ENCODE peak calls at places on chromosomes 1 and 21, in nine cellular contexts. W is uterus; I is left ventricle myocardium inferior; C is A549; N is tibial artery; B is Peyer's patch; M is neural progenitor cell; R is SJSA1; V is CD8-positive, alpha-beta T cell. J is an unnamed sample.

GRCh38 chr1:60894121-60894520 is 188.2 kb upstream of the NFIA start:
- DNase-seq in R (no peak), M (peak; percentile 51), W (no peak), B (no peak), C (no peak), V (no peak), N (no peak), I (peak; percentile 24), J (no peak)

GRCh38 chr1:14300991-14301703 is 297.3 kb upstream of the KAZN start:
- DNase-seq in W (no peak), B (no peak), M (no peak), V (no peak), N (no peak), I (peak; percentile 61), C (no peak), R (no peak), J (no peak)

GRCh38 chr1:197453376-197454058 is 185.5 kb downstream of the CRB1 start:
- DNase-seq in R (no peak), N (no peak), M (no peak), V (no peak), I (no peak), W (no peak), C (no peak), B (no peak), J (no peak)

GRCh38 chr1:185074307-185074706 is 28.9 kb downstream of the RNF2 start:
- DNase-seq in C (no peak), M (no peak), V (no peak), R (no peak), B (no peak), N (no peak), I (no peak), W (no peak), J (no peak)

GRCh38 chr1:89149229-89149628 is 23.3 kb upstream of the GBP2 start:
- DNase-seq in N (no peak), W (peak; percentile 52), C (no peak), I (peak; percentile 25), M (peak; percentile 49), B (peak; percentile 53), R (no peak), V (no peak), J (no peak)

GRCh38 chr21:45383615-45384201 is 21.3 kb upstream of the COL18A1 start:
- DNase-seq in B (peak; percentile 40), M (no peak), R (no peak), N (peak; percentile 13), I (peak; percentile 12), C (no peak), V (no peak), W (peak; percentile 14), J (no peak)

GRCh38 chr1:98794196-98794886 is 132.8 kb downstream of the SNX7 start:
- DNase-seq in B (no peak), C (peak; percentile 21), V (peak; percentile 9), W (peak; percentile 14), R (no peak), N (peak; percentile 23), I (no peak), M (peak; percentile 72), J (peak; percentile 70)

GRCh38 chr1:62841587-62842169 is 57.7 kb downstream of the ATG4C start:
- DNase-seq in N (no peak), R (no peak), W (no peak), B (no peak), I (no peak), M (peak; percentile 67), C (peak; percentile 38), V (no peak), J (peak; percentile 32)

GRCh38 chr1:207811920-207812720 is 60.3 kb downstream of the CD46 start:
- DNase-seq in I (peak; percentile 70), C (peak; percentile 73), N (peak; percentile 83), B (peak; percentile 57), V (no peak), M (peak; percentile 32), W (no peak), R (no peak), J (no peak)

GRCh38 chr1:94852758-94853157 is 32.6 kb downstream of the SLC44A3 start:
- DNase-seq in B (no peak), W (no peak), M (no peak), I (no peak), R (no peak), N (no peak), V (no peak), C (no peak), J (no peak)

GRCh38 chr1:84855947-84856660 is 36.9 kb downstream of the LPAR3 start:
- DNase-seq in R (no peak), B (no peak), C (no peak), V (no peak), N (no peak), I (no peak), W (no peak), M (no peak), J (no peak)

GRCh38 chr1:11384170-11384554 is 94.8 kb upstream of the DISP3 start:
- DNase-seq in B (no peak), I (no peak), V (no peak), M (no peak), W (no peak), N (no peak), R (no peak), C (no peak), J (no peak)

GRCh38 chr1:165632152-165632469 is 1.1 kb downstream of the MGST3 start:
- DNase-seq in I (no peak), N (no peak), R (no peak), C (no peak), B (peak; percentile 62), W (no peak), M (peak; percentile 22), V (no peak), J (no peak)

GRCh38 chr1:170367615-170368014 is 164.4 kb upstream of the GORAB start:
- DNase-seq in C (no peak), B (no peak), V (no peak), M (no peak), I (no peak), W (no peak), R (no peak), N (no peak), J (no peak)

GRCh38 chr1:236638935-236639334 is 34.6 kb upstream of the HEATR1 start:
- DNase-seq in N (no peak), M (no peak), C (no peak), V (no peak), W (no peak), I (peak; percentile 18), R (no peak), B (no peak), J (no peak)

GRCh38 chr1:107277022-107277421 is 136.2 kb downstream of the NTNG1 start:
- DNase-seq in M (peak; percentile 74), N (no peak), R (no peak), V (no peak), I (no peak), C (no peak), B (no peak), W (peak; percentile 23), J (no peak)

GRCh38 chr1:17184822-17185484 is 20.0 kb upstream of the PADI1 start:
- DNase-seq in N (no peak), W (no peak), V (no peak), R (peak; percentile 28), I (no peak), M (no peak), B (no peak), C (no peak), J (no peak)

GRCh38 chr21:30306821-30307330 is 13.2 kb downstream of the KRTAP26-1 start:
- DNase-seq in W (no peak), I (no peak), V (no peak), M (no peak), C (no peak), R (no peak), N (no peak), B (no peak), J (no peak)

GRCh38 chr1:147083919-147084272 is 88.4 kb downstream of the PRKAB2 start:
- DNase-seq in M (no peak), I (no peak), R (no peak), V (no peak), C (no peak), N (no peak), B (no peak), W (no peak), J (no peak)

GRCh38 chr1:16212251-16212961 is at the start of gene ARHGEF19:
- DNase-seq in M (peak; percentile 54), V (no peak), I (no peak), C (no peak), N (no peak), W (no peak), B (no peak), R (no peak), J (no peak)

GRCh38 chr1:31600641-31601040 is 16.8 kb upstream of the HCRTR1 start:
- DNase-seq in R (no peak), W (no peak), B (no peak), C (no peak), N (no peak), M (no peak), V (no peak), I (no peak), J (no peak)
- H3K27ac ChIP-seq in R (no peak overlapping the region), W (no peak overlapping the region), B (no peak overlapping the region), C (no peak overlapping the region), N (no peak overlapping the region), M (no peak overlapping the region), V (no peak overlapping the region), I (no peak overlapping the region), J (no peak overlapping the region)

DNA sequence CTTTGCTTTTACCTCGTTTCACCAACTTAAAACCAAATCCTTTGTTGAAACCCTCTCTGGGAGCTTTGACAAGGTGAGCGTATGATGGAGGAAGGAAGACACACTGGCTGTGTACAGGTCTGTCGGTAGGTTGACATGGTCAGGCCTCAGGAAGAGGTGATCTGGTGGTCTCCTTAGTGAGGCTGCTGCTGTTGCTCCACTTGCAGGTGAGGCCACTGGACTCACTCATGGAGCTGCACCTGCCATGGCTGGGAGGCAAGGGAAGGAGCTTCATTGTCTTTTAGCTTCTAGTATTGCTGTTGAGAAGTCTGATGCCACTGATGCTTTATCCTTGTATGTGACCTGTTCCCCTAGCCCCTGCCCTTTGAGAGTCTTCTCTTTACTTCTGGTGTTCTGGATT is 35.7 kb downstream of the TENT5C start:
- DNase-seq in I (no peak), R (no peak), V (no peak), W (no peak), N (no peak), B (no peak), M (no peak), C (no peak), J (no peak)
- H3K4me1 ChIP-seq in I (no peaks in the 10 kb centered on the region), R (no peaks in the 10 kb centered on the region), V (peaks cover 9% of the 10 kb centered on the region), W (no peaks in the 10 kb centered on the region), N (no peaks in the 10 kb centered on the region), B (no peaks in the 10 kb centered on the region), M (no peaks in the 10 kb centered on the region), C (no peaks in the 10 kb centered on the region), J (peaks cover 20% of the 10 kb centered on the region)

GRCh38 chr1:111635324-111636009 is 15.9 kb downstream of the RAP1A start:
- DNase-seq in W (no peak), I (no peak), B (no peak), C (no peak), R (no peak), V (no peak), N (no peak), M (no peak), J (no peak)
- H3K4me3 ChIP-seq in W (no peak overlapping the region), I (no peak overlapping the region), B (no peak overlapping the region), C (no peak overlapping the region), R (no peak overlapping the region), V (no peak overlapping the region), N (no peak overlapping the region), M (no peak overlapping the region), J (no peak overlapping the region)

DNA sequence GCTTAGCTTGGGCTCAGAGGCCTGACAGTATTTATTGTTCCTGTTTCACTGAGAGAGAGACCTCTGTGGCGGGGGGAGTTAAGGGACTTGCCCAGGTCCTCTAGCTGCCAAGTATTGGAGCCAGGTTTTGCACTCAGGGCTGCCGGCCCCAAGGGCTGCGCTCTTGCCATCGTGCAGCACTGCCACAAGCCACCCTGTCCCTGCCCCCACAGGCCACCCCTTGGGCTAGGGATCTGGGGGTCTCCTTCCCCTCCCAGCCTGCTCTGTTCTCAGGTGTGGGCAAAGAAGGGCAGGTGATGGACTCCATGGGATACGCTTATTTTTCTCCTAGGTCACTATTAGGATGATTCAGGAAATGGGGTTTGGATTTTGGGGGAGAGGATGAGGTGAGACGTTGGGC is 8.7 kb downstream of the KIAA1614 start:
- DNase-seq in M (no peak), R (no peak), W (no peak), B (no peak), V (no peak), N (no peak), I (no peak), C (no peak), J (no peak)
- H3K27ac ChIP-seq in M (no peak overlapping the region), R (no peak overlapping the region), W (no peak overlapping the region), B (no peak overlapping the region), V (no peak overlapping the region), N (no peak overlapping the region), I (no peak overlapping the region), C (no peak overlapping the region), J (no peak overlapping the region)

J was measured in CD4-positive, alpha-beta memory T cell.